ENCODE peak calls at places on chromosomes 5 and 9, in eight cellular contexts. Y, C, A, L, J, B, V and M are unnamed samples.

GRCh38 chr9:112279501-112279900 is 53.9 kb downstream of the PTBP3 start:
- DNase-seq in Y (no peak), B (no peak), L (no peak), V (no peak), J (no peak), A (no peak), C (no peak), M (no peak)

GRCh38 chr5:67050125-67050524 is 146.5 kb downstream of the CD180 start:
- DNase-seq in V (no peak), C (no peak), Y (no peak), B (no peak), L (no peak), A (peak), J (no peak), M (no peak)

GRCh38 chr9:134185536-134186011 is 21.2 kb upstream of the RNU6ATAC start:
- DNase-seq in A (peak), Y (no peak), C (no peak), B (peak), J (no peak), V (no peak), L (no peak), M (no peak)

GRCh38 chr5:35120745-35121144 is 73.0 kb upstream of the AGXT2 start:
- DNase-seq in A (no peak), V (no peak), L (no peak), B (no peak), J (no peak), C (no peak), Y (no peak), M (no peak)

GRCh38 chr5:150137997-150138396 is 17.6 kb downstream of the PDGFRB start:
- DNase-seq in B (no peak), V (no peak), A (no peak), L (no peak), C (no peak), J (no peak), Y (no peak), M (no peak)

GRCh38 chr9:90014421-90014820 is 409.6 kb downstream of the GADD45G start:
- DNase-seq in L (no peak), V (no peak), J (no peak), C (no peak), Y (no peak), B (no peak), A (no peak), M (no peak)

GRCh38 chr5:75524071-75524470 is 12.4 kb downstream of the POLK start:
- DNase-seq in Y (peak), L (no peak), J (no peak), C (no peak), V (no peak), B (peak), A (no peak), M (no peak)

GRCh38 chr9:129676970-129677369 is 11.5 kb downstream of the PRRX2 start:
- DNase-seq in C (no peak), A (no peak), L (no peak), Y (no peak), J (no peak), B (peak), V (no peak), M (no peak)

GRCh38 chr5:128224336-128224735 is 140.8 kb downstream of the SLC12A2 start:
- DNase-seq in J (no peak), C (no peak), B (peak), Y (no peak), A (no peak), V (no peak), L (no peak), M (no peak)

GRCh38 chr5:146290318-146290717 is 48.3 kb upstream of the POU4F3 start:
- DNase-seq in A (no peak), L (no peak), J (no peak), Y (no peak), B (no peak), V (no peak), C (no peak), M (no peak)

GRCh38 chr5:108507631-108508030 is 125.7 kb upstream of the FBXL17 start:
- DNase-seq in A (no peak), J (no peak), L (no peak), B (no peak), Y (no peak), C (no peak), V (no peak), M (no peak)

GRCh38 chr5:38410304-38410990 is 146.0 kb downstream of the LIFR start:
- DNase-seq in V (no peak), C (no peak), Y (no peak), A (no peak), B (no peak), J (no peak), L (no peak), M (no peak)

GRCh38 chr5:14149672-14150053 is 6.5 kb downstream of the TRIO start:
- DNase-seq in C (no peak), L (no peak), V (no peak), A (no peak), J (no peak), Y (no peak), B (no peak), M (no peak)

GRCh38 chr5:31048282-31048974 is 145.1 kb upstream of the CDH6 start:
- DNase-seq in A (peak), Y (no peak), C (no peak), J (no peak), L (no peak), V (no peak), B (no peak), M (no peak)

GRCh38 chr9:12185856-12186255 is 507.3 kb upstream of the TYRP1 start:
- DNase-seq in C (no peak), V (no peak), A (no peak), Y (no peak), J (no peak), L (no peak), B (no peak), M (no peak)

GRCh38 chr5:146662229-146662628 is 146.2 kb upstream of the GPR151 start:
- DNase-seq in A (no peak), C (no peak), L (no peak), V (no peak), Y (peak), B (peak), J (no peak), M (no peak)

GRCh38 chr9:35942286-35942685 is 15.7 kb downstream of the OR2S2 start:
- DNase-seq in L (no peak), V (no peak), B (no peak), J (no peak), Y (no peak), A (no peak), C (no peak), M (no peak)

GRCh38 chr9:15086096-15087030 is 176.1 kb upstream of the FREM1 start:
- DNase-seq in L (no peak), Y (no peak), V (no peak), A (no peak), B (no peak), C (no peak), J (no peak), M (no peak)

GRCh38 chr5:74517700-74518099 is 122.8 kb downstream of the ENC1 start:
- DNase-seq in A (no peak), L (no peak), C (no peak), B (peak), J (no peak), V (no peak), Y (no peak), M (no peak)

GRCh38 chr5:359301-359897 is 37.9 kb downstream of the AHRR start:
- DNase-seq in L (no peak), A (no peak), C (no peak), J (no peak), V (no peak), B (no peak), Y (no peak), M (no peak)

GRCh38 chr5:139394123-139394653 is 716 bp downstream of the PROB1 start:
- DNase-seq in L (peak), J (no peak), Y (no peak), V (peak), B (no peak), A (no peak), C (no peak), M (peak)

GRCh38 chr5:75140277-75140676 is 87.9 kb upstream of the GCNT4 start:
- DNase-seq in B (no peak), A (no peak), C (no peak), J (no peak), V (no peak), L (no peak), Y (no peak), M (no peak)

GRCh38 chr5:166341708-166342329 is 1949.6 kb upstream of the WWC1 start:
- DNase-seq in B (no peak), C (no peak), V (no peak), L (no peak), A (no peak), Y (peak), J (no peak), M (no peak)

GRCh38 chr5:178483620-178484019 is 106.6 kb downstream of the COL23A1 start:
- DNase-seq in Y (peak), C (peak), V (peak), L (no peak), A (no peak), B (peak), J (no peak), M (no peak)

GRCh38 chr9:842918-843468 is 1.5 kb downstream of the DMRT1 start:
- DNase-seq in B (no peak), V (no peak), C (no peak), Y (no peak), A (no peak), J (no peak), L (no peak), M (no peak)

GRCh38 chr5:173278641-173279040 is 43.6 kb upstream of the NKX2-5 start:
- DNase-seq in B (no peak), L (no peak), J (no peak), A (no peak), C (no peak), V (no peak), Y (no peak), M (no peak)

GRCh38 chr9:29691758-29692407 is 2118.6 kb upstream of the C9orf72 start:
- DNase-seq in B (no peak), L (no peak), Y (peak), V (no peak), J (no peak), A (no peak), C (no peak), M (no peak)

GRCh38 chr9:95935861-95936578 is 60.5 kb downstream of the ERCC6L2 start:
- DNase-seq in L (no peak), B (no peak), V (no peak), Y (no peak), J (no peak), A (no peak), C (no peak), M (no peak)